ENCODE peak calls at places on chromosomes 3 and 15, in five cellular contexts. One of them, this sample, is unnamed. For H3K27me3, the result is how much of the 10 kb centered on the place peaks cover.

GRCh38 chr3:14507757-14508504 is 32.2 kb downstream of the GRIP2 start:
- DNase-seq in breast epithelium: peak
- DNase-seq in stomach: no peak
- DNase-seq in transverse colon: no peak
- DNase-seq in sigmoid colon: no peak
- DNase-seq in this sample: no peak

GRCh38 chr3:71076361-71076997 is 507.0 kb downstream of the FOXP1 start:
- DNase-seq in transverse colon: no peak
- DNase-seq in breast epithelium: no peak
- DNase-seq in stomach: no peak
- DNase-seq in sigmoid colon: no peak
- DNase-seq in this sample: no peak

GRCh38 chr15:45594835-45595530 is 7.8 kb downstream of the BLOC1S6 start:
- DNase-seq in stomach: no peak
- DNase-seq in breast epithelium: no peak
- DNase-seq in transverse colon: no peak
- DNase-seq in sigmoid colon: no peak
- DNase-seq in this sample: no peak

GRCh38 chr3:17054301-17054700 is 169.5 kb downstream of the PLCL2 start:
- DNase-seq in transverse colon: no peak
- DNase-seq in breast epithelium: no peak
- DNase-seq in sigmoid colon: no peak
- DNase-seq in stomach: no peak
- DNase-seq in this sample: no peak

GRCh38 chr3:60154011-60154410 is 1097.2 kb downstream of the FHIT start:
- DNase-seq in breast epithelium: no peak
- DNase-seq in transverse colon: no peak
- DNase-seq in sigmoid colon: no peak
- DNase-seq in stomach: no peak
- DNase-seq in this sample: no peak

GRCh38 chr15:58707397-58707796 is 42.1 kb downstream of the ADAM10 start:
- DNase-seq in stomach: no peak
- DNase-seq in transverse colon: no peak
- DNase-seq in breast epithelium: no peak
- DNase-seq in sigmoid colon: no peak
- DNase-seq in this sample: no peak

GRCh38 chr3:160919942-160920341 is 163.9 kb downstream of the PPM1L start:
- DNase-seq in transverse colon: no peak
- DNase-seq in stomach: no peak
- DNase-seq in breast epithelium: no peak
- DNase-seq in sigmoid colon: no peak
- DNase-seq in this sample: no peak

GRCh38 chr15:77418341-77419049 is 1.4 kb downstream of the PEAK1 start:
- DNase-seq in sigmoid colon: no peak
- DNase-seq in stomach: no peak
- DNase-seq in breast epithelium: no peak
- DNase-seq in transverse colon: no peak
- DNase-seq in this sample: no peak

GRCh38 chr15:57432141-57432701 is 55.9 kb downstream of the CGNL1 start:
- DNase-seq in stomach: peak
- DNase-seq in sigmoid colon: no peak
- DNase-seq in breast epithelium: no peak
- DNase-seq in transverse colon: no peak
- DNase-seq in this sample: no peak

GRCh38 chr3:134048278-134048996 is 18.7 kb upstream of the SLCO2A1 start:
- DNase-seq in sigmoid colon: no peak
- DNase-seq in stomach: no peak
- DNase-seq in breast epithelium: no peak
- DNase-seq in transverse colon: no peak
- DNase-seq in this sample: peak

GRCh38 chr3:66410976-66411375 is 89.8 kb downstream of the LRIG1 start:
- DNase-seq in sigmoid colon: peak
- DNase-seq in stomach: no peak
- DNase-seq in transverse colon: no peak
- DNase-seq in breast epithelium: no peak
- DNase-seq in this sample: no peak

GRCh38 chr3:113421082-113421481 is 20.2 kb downstream of the CFAP44 start:
- DNase-seq in stomach: no peak
- DNase-seq in transverse colon: no peak
- DNase-seq in breast epithelium: no peak
- DNase-seq in sigmoid colon: no peak
- DNase-seq in this sample: no peak

GRCh38 chr15:63366451-63366850 is 15.2 kb downstream of the CA12 start:
- DNase-seq in sigmoid colon: no peak
- DNase-seq in stomach: no peak
- DNase-seq in breast epithelium: no peak
- DNase-seq in transverse colon: no peak
- DNase-seq in this sample: no peak

GRCh38 chr3:36060950-36061349 is 319.4 kb upstream of the STAC start:
- DNase-seq in stomach: no peak
- DNase-seq in transverse colon: no peak
- DNase-seq in sigmoid colon: no peak
- DNase-seq in breast epithelium: no peak
- DNase-seq in this sample: no peak

GRCh38 chr3:175702956-175703355 is 843.8 kb downstream of the NAALADL2 start:
- DNase-seq in transverse colon: no peak
- DNase-seq in stomach: no peak
- DNase-seq in breast epithelium: no peak
- DNase-seq in sigmoid colon: no peak
- DNase-seq in this sample: no peak

GRCh38 chr15:58934521-58934920 is 1.0 kb upstream of the SLTM start:
- DNase-seq in sigmoid colon: no peak
- DNase-seq in transverse colon: no peak
- DNase-seq in breast epithelium: no peak
- DNase-seq in stomach: no peak
- DNase-seq in this sample: no peak

GRCh38 chr15:42033214-42033873 is 12.5 kb upstream of the PLA2G4E start:
- DNase-seq in transverse colon: no peak
- DNase-seq in breast epithelium: no peak
- DNase-seq in sigmoid colon: no peak
- DNase-seq in stomach: no peak
- DNase-seq in this sample: no peak

GRCh38 chr3:15875016-15875689 is 77.4 kb upstream of the ANKRD28 start:
- DNase-seq in stomach: no peak
- DNase-seq in breast epithelium: no peak
- DNase-seq in sigmoid colon: no peak
- DNase-seq in transverse colon: no peak
- DNase-seq in this sample: no peak

GRCh38 chr3:6105187-6105586 is 755.7 kb upstream of the GRM7 start:
- DNase-seq in transverse colon: no peak
- DNase-seq in stomach: no peak
- DNase-seq in breast epithelium: no peak
- DNase-seq in sigmoid colon: no peak
- DNase-seq in this sample: no peak

GRCh38 chr15:80310776-80311175 is 58.8 kb upstream of the CTXND1 start:
- DNase-seq in sigmoid colon: no peak
- DNase-seq in transverse colon: no peak
- DNase-seq in breast epithelium: no peak
- DNase-seq in stomach: no peak
- DNase-seq in this sample: no peak

GRCh38 chr3:66554178-66554577 is 53.4 kb upstream of the LRIG1 start:
- DNase-seq in breast epithelium: no peak
- DNase-seq in transverse colon: no peak
- DNase-seq in stomach: no peak
- DNase-seq in sigmoid colon: no peak
- DNase-seq in this sample: no peak

GRCh38 chr15:67083135-67083766 is 17.8 kb downstream of the SMAD3 start:
- DNase-seq in stomach: no peak
- DNase-seq in sigmoid colon: no peak
- DNase-seq in breast epithelium: no peak
- DNase-seq in transverse colon: no peak
- DNase-seq in this sample: no peak

GRCh38 chr3:112348945-112349344 is 16.0 kb downstream of the CD200 start:
- DNase-seq in transverse colon: no peak
- DNase-seq in breast epithelium: no peak
- DNase-seq in sigmoid colon: no peak
- DNase-seq in stomach: no peak
- DNase-seq in this sample: no peak

GRCh38 chr3:184259878-184260570 is 1.3 kb downstream of the CAMK2N2 start:
- DNase-seq in transverse colon: peak
- DNase-seq in sigmoid colon: no peak
- DNase-seq in breast epithelium: no peak
- DNase-seq in stomach: peak
- DNase-seq in this sample: no peak

GRCh38 chr3:99918720-99919119 is 101.1 kb downstream of the CMSS1 start:
- DNase-seq in transverse colon: no peak
- DNase-seq in breast epithelium: no peak
- DNase-seq in stomach: no peak
- DNase-seq in sigmoid colon: no peak
- DNase-seq in this sample: no peak

GRCh38 chr3:186259612-186260383 is 102.2 kb downstream of the DGKG start:
- DNase-seq in breast epithelium: peak
- DNase-seq in sigmoid colon: peak
- DNase-seq in transverse colon: peak
- DNase-seq in stomach: peak
- DNase-seq in this sample: no peak

GRCh38 chr3:178127221-178127620 is 409.0 kb upstream of the KCNMB2 start:
- DNase-seq in transverse colon: no peak
- DNase-seq in sigmoid colon: no peak
- DNase-seq in breast epithelium: no peak
- DNase-seq in stomach: no peak
- DNase-seq in this sample: no peak

GRCh38 chr15:89486726-89487050 is 9.7 kb downstream of the RHCG start:
- DNase-seq in breast epithelium: no peak
- DNase-seq in stomach: no peak
- DNase-seq in sigmoid colon: no peak
- DNase-seq in transverse colon: peak
- DNase-seq in this sample: no peak

DNA sequence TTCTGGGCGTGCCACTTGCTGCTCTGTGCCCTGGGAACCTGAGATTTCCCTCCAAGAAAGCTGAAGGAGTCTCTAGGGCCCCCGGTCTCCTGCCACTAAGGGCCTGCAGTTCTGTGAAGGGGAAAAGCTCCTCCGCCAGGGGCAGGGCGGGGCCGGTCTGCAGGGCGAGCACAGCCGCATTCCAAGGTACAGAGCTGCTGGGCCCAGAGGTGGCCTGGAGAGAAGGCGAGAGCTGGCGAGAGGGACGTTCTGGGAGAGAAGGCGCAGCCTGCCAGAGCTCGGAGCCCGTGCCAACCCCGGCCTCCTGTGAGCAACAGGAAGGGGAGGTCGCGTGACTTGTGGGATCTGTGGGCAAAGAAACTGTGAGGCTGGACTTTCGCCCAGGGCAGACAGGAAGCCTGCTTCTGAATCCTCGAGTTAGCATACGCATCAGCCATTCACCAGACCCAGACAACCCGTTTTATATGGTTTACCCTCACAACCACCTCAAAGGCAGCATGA is 500.4 kb downstream of the SHQ1 start:
- DNase-seq in sigmoid colon: peak
- DNase-seq in breast epithelium: peak
- DNase-seq in stomach: peak
- DNase-seq in transverse colon: peak
- DNase-seq in this sample: no peak
- TF ChIP-seq POLR2AphosphoS5 in sigmoid colon: peak
- TF ChIP-seq POLR2AphosphoS5 in breast epithelium: peak
- TF ChIP-seq POLR2AphosphoS5 in stomach: peak
- TF ChIP-seq POLR2AphosphoS5 in transverse colon: no peak
- TF ChIP-seq POLR2AphosphoS5 in this sample: peak

DNA sequence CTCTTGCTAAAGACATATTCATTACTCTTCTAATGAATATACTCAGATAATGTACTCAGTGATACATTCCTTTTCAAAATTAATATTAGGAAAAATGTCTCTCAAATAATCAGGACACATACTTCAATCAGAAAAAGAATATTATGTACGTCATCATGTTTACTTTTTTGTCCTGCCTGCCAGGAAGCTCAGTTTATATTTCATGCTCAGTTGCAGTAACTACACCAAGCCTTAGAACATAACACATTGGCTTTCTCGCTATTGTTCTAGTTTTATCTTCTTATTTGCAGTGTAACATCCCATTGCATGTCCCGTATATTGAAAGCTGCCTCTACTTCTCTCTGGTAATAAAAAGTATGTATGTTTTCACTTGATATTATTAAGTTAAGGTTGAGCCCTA is 181.5 kb upstream of the LPP start:
- DNase-seq in transverse colon: no peak
- DNase-seq in stomach: no peak
- DNase-seq in sigmoid colon: no peak
- DNase-seq in breast epithelium: no peak
- DNase-seq in this sample: no peak
- H3K4me3 ChIP-seq in transverse colon: no peak
- H3K4me3 ChIP-seq in stomach: no peak
- H3K4me3 ChIP-seq in sigmoid colon: no peak
- H3K4me3 ChIP-seq in breast epithelium: no peak
- H3K4me3 ChIP-seq in this sample: no peak

DNA sequence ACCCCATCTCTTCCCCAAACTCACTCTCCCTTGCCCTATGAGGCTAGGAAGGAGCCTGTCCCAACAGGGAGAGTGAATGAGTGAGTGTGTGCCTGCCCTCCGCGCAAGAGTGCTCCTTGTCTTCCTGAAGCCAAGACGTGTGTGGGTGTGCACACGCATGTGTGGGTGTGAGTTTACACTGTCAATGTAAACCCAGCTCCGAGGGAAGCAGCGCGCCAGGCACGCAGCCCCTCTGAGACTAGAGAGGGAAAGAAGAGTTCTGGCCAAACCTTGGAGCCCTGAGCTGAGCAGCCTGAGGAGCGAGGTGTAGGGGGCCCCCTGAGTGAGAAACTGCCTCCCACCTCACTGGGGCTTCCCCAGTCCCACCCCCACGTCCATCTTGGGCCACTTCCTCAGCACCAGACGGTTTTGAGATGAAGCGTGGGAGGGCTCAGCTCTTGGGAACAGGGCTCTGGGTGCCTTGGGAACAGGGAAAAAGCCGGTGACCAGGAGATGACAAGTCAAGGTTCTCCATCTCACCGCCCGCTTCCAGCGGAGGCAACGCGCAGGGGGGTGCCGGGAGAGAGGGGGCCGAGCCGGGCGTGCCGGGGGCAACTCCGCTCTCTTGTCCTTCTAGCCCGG is 5.1 kb downstream of the MECOM start:
- DNase-seq in sigmoid colon: no peak
- DNase-seq in stomach: peak
- DNase-seq in transverse colon: no peak
- DNase-seq in breast epithelium: no peak
- DNase-seq in this sample: no peak
- H3K27me3 ChIP-seq in sigmoid colon: half or more
- H3K27me3 ChIP-seq in stomach: half or more
- H3K27me3 ChIP-seq in transverse colon: half or more
- H3K27me3 ChIP-seq in breast epithelium: half or more
- H3K27me3 ChIP-seq in this sample: under half

GRCh38 chr15:29695486-29696167 is 126.6 kb downstream of the TJP1 start:
- DNase-seq in sigmoid colon: no peak
- DNase-seq in transverse colon: no peak
- DNase-seq in stomach: no peak
- DNase-seq in breast epithelium: no peak
- DNase-seq in this sample: no peak

GRCh38 chr15:29696950-29697738 is 125.1 kb downstream of the TJP1 start:
- DNase-seq in stomach: no peak
- DNase-seq in breast epithelium: no peak
- DNase-seq in transverse colon: no peak
- DNase-seq in sigmoid colon: no peak
- DNase-seq in this sample: no peak

GRCh38 chr15:29699791-29700190 is 122.5 kb downstream of the TJP1 start:
- DNase-seq in transverse colon: no peak
- DNase-seq in sigmoid colon: no peak
- DNase-seq in stomach: no peak
- DNase-seq in breast epithelium: no peak
- DNase-seq in this sample: no peak

GRCh38 chr15:29700296-29700695 is 122.0 kb downstream of the TJP1 start:
- DNase-seq in stomach: no peak
- DNase-seq in transverse colon: no peak
- DNase-seq in sigmoid colon: no peak
- DNase-seq in breast epithelium: no peak
- DNase-seq in this sample: no peak

GRCh38 chr15:29698030-29698701 is 124.1 kb downstream of the TJP1 start:
- DNase-seq in sigmoid colon: no peak
- DNase-seq in transverse colon: no peak
- DNase-seq in breast epithelium: no peak
- DNase-seq in stomach: no peak
- DNase-seq in this sample: no peak
- TF ChIP-seq POLR2AphosphoS5 in sigmoid colon: no peak
- TF ChIP-seq POLR2AphosphoS5 in transverse colon: peak
- TF ChIP-seq POLR2AphosphoS5 in breast epithelium: no peak
- TF ChIP-seq POLR2AphosphoS5 in stomach: no peak
- TF ChIP-seq POLR2AphosphoS5 in this sample: no peak